ENCODE peak calls at places on chromosomes 4 and X, in five cellular contexts. W is stimulated activated CD8-positive, alpha-beta memory T cell treated with anti-CD3 and anti-CD28 coated beads, Interleukin-15, amount 100 ng/mL, for 1 hour; Q is NCI-H2029 treated with DMSO at 0.1 percent for 48 hours; Y is stimulated activated naive B cell treated with anti-CD40 and anti-IgM and Interleukin-4, amounts not matched to agents 10 μg/mL and 1 μg/mL and 100 μg/mL, for 72 hours; S is fibroblast of pulmonary artery. C is an unnamed sample.

GRCh38 chr4:65747386-65747785 is 77.1 kb upstream of the EPHA5 start:
- DNase-seq in W (no peak), Q (no peak), Y (no peak), S (no peak), C (no peak)

GRCh38 chrX:80876877-80877276 is 67.2 kb upstream of the BRWD3 start:
- DNase-seq in W (no peak), Q (no peak), Y (no peak), S (peak; percentile 57), C (no peak)

GRCh38 chr4:126899382-126899801 is 733.4 kb upstream of the INTU start:
- DNase-seq in W (no peak), Q (no peak), Y (no peak), S (peak; percentile 80), C (no peak)

GRCh38 chr4:109574443-109574850 is 14.4 kb downstream of the MCUB start:
- DNase-seq in W (no peak), Q (no peak), Y (no peak), S (peak; percentile 51), C (no peak)

GRCh38 chr4:74623041-74623440 is 171.3 kb downstream of the BTC start:
- DNase-seq in W (no peak), Q (peak; percentile 20), Y (no peak), S (peak; percentile 84), C (no peak)

GRCh38 chrX:43423876-43424275 is 232.2 kb upstream of the MAOA start:
- DNase-seq in W (no peak), Q (no peak), Y (no peak), S (no peak), C (no peak)

GRCh38 chr4:76590847-76591281 is 155.8 kb downstream of the SHROOM3 start:
- DNase-seq in W (no peak), Q (no peak), Y (no peak), S (peak; percentile 23), C (no peak)

GRCh38 chr4:74230902-74231499 is 73.1 kb downstream of the MTHFD2L start:
- DNase-seq in W (no peak), Q (no peak), Y (no peak), S (peak; percentile 87), C (peak; percentile 64)

GRCh38 chrX:14851526-14851925 is 21.3 kb downstream of the FANCB start:
- DNase-seq in W (no peak), Q (no peak), Y (no peak), S (no peak), C (no peak)

GRCh38 chr4:24266951-24267577 is 317.3 kb downstream of the DHX15 start:
- DNase-seq in W (no peak), Q (no peak), Y (no peak), S (peak; percentile 10), C (no peak)

GRCh38 chrX:30713061-30713525 is 59.9 kb downstream of the GK start:
- DNase-seq in W (no peak), Q (peak; percentile 4), Y (peak; percentile 14), S (peak; percentile 83), C (no peak)

GRCh38 chr4:40682298-40683101 is 52.8 kb upstream of the RBM47 start:
- DNase-seq in W (no peak), Q (no peak), Y (no peak), S (no peak), C (no peak)

GRCh38 chrX:153459976-153460375 is 10.4 kb downstream of the HAUS7 start:
- DNase-seq in W (no peak), Q (no peak), Y (no peak), S (peak; percentile 55), C (peak; percentile 18)

GRCh38 chrX:110806145-110806544 is 10.5 kb upstream of the CHRDL1 start:
- DNase-seq in W (no peak), Q (no peak), Y (no peak), S (no peak), C (no peak)

GRCh38 chr4:185839204-185839712 is 27.3 kb upstream of the SORBS2 start:
- DNase-seq in W (no peak), Q (no peak), Y (no peak), S (peak; percentile 98), C (no peak)

GRCh38 chr4:76147454-76148141 is 599 bp downstream of the NUP54 start:
- DNase-seq in W (no peak), Q (peak; percentile 6), Y (no peak), S (peak; percentile 78), C (peak; percentile 62)

GRCh38 chr4:94455081-94455480 is 3.3 kb downstream of the PDLIM5 start:
- DNase-seq in W (no peak), Q (no peak), Y (no peak), S (peak; percentile 88), C (no peak)

GRCh38 chr4:962231-963208 is 10.8 kb downstream of the DGKQ start:
- DNase-seq in W (no peak), Q (peak; percentile 74), Y (no peak), S (no peak), C (peak; percentile 59)

GRCh38 chr4:26762650-26763049 is 98.0 kb upstream of the STIM2 start:
- DNase-seq in W (no peak), Q (no peak), Y (no peak), S (no peak), C (no peak)

GRCh38 chr4:183971938-183972490 is 66.9 kb downstream of the STOX2 start:
- DNase-seq in W (no peak), Q (no peak), Y (no peak), S (peak; percentile 23), C (no peak)

GRCh38 chrX:49066278-49066677 is 7.5 kb downstream of the CCDC120 start:
- DNase-seq in W (no peak), Q (no peak), Y (no peak), S (no peak), C (no peak)

GRCh38 chr4:128393111-128393704 is 105.6 kb upstream of the PGRMC2 start:
- DNase-seq in W (no peak), Q (no peak), Y (no peak), S (peak; percentile 48), C (no peak)

GRCh38 chrX:5958523-5958922 is 270.1 kb downstream of the NLGN4X start:
- DNase-seq in W (no peak), Q (no peak), Y (no peak), S (no peak), C (no peak)

GRCh38 chrX:78103001-78103634 is 930 bp upstream of the PGK1 start:
- DNase-seq in W (no peak), Q (no peak), Y (no peak), S (no peak), C (no peak)

GRCh38 chrX:102745513-102746133 is 25.1 kb downstream of the GPRASP3 start:
- DNase-seq in W (no peak), Q (no peak), Y (no peak), S (no peak), C (no peak)

GRCh38 chr4:85402371-85402770 is 72.6 kb upstream of the ARHGAP24 start:
- DNase-seq in W (no peak), Q (no peak), Y (no peak), S (peak; percentile 94), C (no peak)

GRCh38 chr4:3766791-3767561 is 791 bp downstream of the ADRA2C start:
- DNase-seq in W (no peak), Q (no peak), Y (no peak), S (no peak), C (no peak)

GRCh38 chrX:153651540-153652079 is 4.6 kb downstream of the DUSP9 start:
- DNase-seq in W (no peak), Q (no peak), Y (no peak), S (no peak), C (no peak)

GRCh38 chrX:111431007-111431406 is 19.0 kb upstream of the DCX start:
- DNase-seq in W (no peak), Q (no peak), Y (no peak), S (no peak), C (no peak)

GRCh38 chr4:100366213-100366612 is 151.6 kb downstream of the EMCN start:
- DNase-seq in W (no peak), Q (no peak), Y (no peak), S (no peak), C (no peak)

GRCh38 chr4:169254546-169254983 is 16.2 kb downstream of the SH3RF1 start:
- DNase-seq in W (no peak), Q (no peak), Y (no peak), S (peak; percentile 90), C (no peak)

GRCh38 chr4:15777697-15778096 is 431 bp upstream of the CD38 start:
- DNase-seq in W (no peak), Q (no peak), Y (no peak), S (no peak), C (no peak)

GRCh38 chr4:168553714-168554370 is 57.0 kb downstream of the PALLD start:
- DNase-seq in W (no peak), Q (no peak), Y (no peak), S (no peak), C (no peak)

GRCh38 chr4:75672461-75673026 is 667 bp downstream of the G3BP2 start:
- DNase-seq in W (peak; percentile 53), Q (peak; percentile 26), Y (peak; percentile 77), S (peak; percentile 52), C (peak; percentile 85)